ENCODE peak calls at places on chromosomes 16 and 17, in seven cellular contexts. W is choroid plexus epithelial cell; Y is cardiac fibroblast; F is CD8-positive, alpha-beta T cell; P is pancreas; M is suprapubic skin; E is body of pancreas. V is an unnamed sample.

GRCh38 chr17:32502710-32503109 is 15.9 kb downstream of the CDK5R1 start:
- DNase-seq in W (no peak), Y (no peak), F (no peak), P (no peak), M (no peak), E (no peak), V (no peak)

GRCh38 chr16:57324649-57325223 is 33.8 kb upstream of the CCL22 start:
- DNase-seq in W (no peak), Y (no peak), F (no peak), P (no peak), M (no peak), E (no peak), V (no peak)

GRCh38 chr16:22296225-22297113 is 740 bp upstream of the POLR3E start:
- DNase-seq in W (no peak), Y (peak), F (no peak), P (no peak), M (no peak), E (peak), V (no peak)

GRCh38 chr16:76201385-76201784 is 75.8 kb upstream of the CNTNAP4 start:
- DNase-seq in W (no peak), Y (peak), F (no peak), P (no peak), M (no peak), E (no peak), V (no peak)

GRCh38 chr17:78324391-78325075 is 35.3 kb downstream of the SOCS3 start:
- DNase-seq in W (peak), Y (peak), F (peak), P (no peak), M (peak), E (peak), V (no peak)

GRCh38 chr17:50531428-50532025 is 1.0 kb upstream of the EPN3 start:
- DNase-seq in W (no peak), Y (no peak), F (no peak), P (no peak), M (no peak), E (no peak), V (no peak)

GRCh38 chr17:50661348-50661747 is 26.7 kb downstream of the ABCC3 start:
- DNase-seq in W (no peak), Y (no peak), F (no peak), P (no peak), M (no peak), E (no peak), V (no peak)

GRCh38 chr16:824194-824593 is 23.7 kb upstream of the GNG13 start:
- DNase-seq in W (no peak), Y (no peak), F (no peak), P (no peak), M (no peak), E (no peak), V (no peak)

GRCh38 chr16:30535777-30536190 is 1.1 kb upstream of the ZNF747 start:
- DNase-seq in W (peak), Y (peak), F (peak), P (peak), M (peak), E (peak), V (no peak)

GRCh38 chr17:72250206-72250605 is 129.4 kb downstream of the SOX9 start:
- DNase-seq in W (no peak), Y (no peak), F (no peak), P (no peak), M (no peak), E (no peak), V (no peak)

GRCh38 chr17:32625971-32626370 is 139.2 kb downstream of the CDK5R1 start:
- DNase-seq in W (no peak), Y (no peak), F (no peak), P (no peak), M (no peak), E (no peak), V (no peak)

GRCh38 chr16:7318661-7319060 is 14.0 kb upstream of the RBFOX1 start:
- DNase-seq in W (no peak), Y (no peak), F (no peak), P (no peak), M (no peak), E (no peak), V (no peak)

GRCh38 chr16:48911700-48912099 is 301.7 kb upstream of the N4BP1 start:
- DNase-seq in W (no peak), Y (no peak), F (no peak), P (no peak), M (no peak), E (no peak), V (no peak)

GRCh38 chr17:75524971-75525805 is at the start of gene LLGL2:
- DNase-seq in W (peak), Y (peak), F (peak), P (peak), M (no peak), E (peak), V (peak)

GRCh38 chr17:2797226-2797625 is 988 bp downstream of the RAP1GAP2 start:
- DNase-seq in W (no peak), Y (no peak), F (no peak), P (no peak), M (no peak), E (no peak), V (no peak)

GRCh38 chr17:77332981-77333685 is 192.4 kb downstream of the SEC14L1 start:
- DNase-seq in W (peak), Y (peak), F (peak), P (no peak), M (peak), E (peak), V (peak)

GRCh38 chr17:14580494-14580893 is 279.6 kb downstream of the HS3ST3B1 start:
- DNase-seq in W (no peak), Y (no peak), F (no peak), P (no peak), M (no peak), E (no peak), V (no peak)

GRCh38 chr17:31155208-31155810 is 60.5 kb downstream of the NF1 start:
- DNase-seq in W (peak), Y (peak), F (no peak), P (no peak), M (no peak), E (no peak), V (no peak)

GRCh38 chr17:28992202-28992601 is 13.6 kb downstream of the SEZ6 start:
- DNase-seq in W (no peak), Y (no peak), F (no peak), P (no peak), M (no peak), E (no peak), V (no peak)

GRCh38 chr17:66437466-66438026 is 135.1 kb downstream of the PRKCA start:
- DNase-seq in W (no peak), Y (peak), F (no peak), P (no peak), M (no peak), E (no peak), V (no peak)

GRCh38 chr17:64920026-64920418 is 744 bp upstream of the LRRC37A3 start:
- DNase-seq in W (no peak), Y (peak), F (peak), P (no peak), M (peak), E (no peak), V (no peak)

GRCh38 chr17:77366558-77367245 is 225.9 kb downstream of the SEC14L1 start:
- DNase-seq in W (peak), Y (peak), F (no peak), P (peak), M (peak), E (peak), V (no peak)

GRCh38 chr17:13135496-13135895 is 117.7 kb upstream of the ELAC2 start:
- DNase-seq in W (no peak), Y (no peak), F (no peak), P (no peak), M (no peak), E (no peak), V (no peak)

GRCh38 chr17:83025636-83026280 is 53.7 kb upstream of the METRNL start:
- DNase-seq in W (no peak), Y (no peak), F (no peak), P (no peak), M (no peak), E (no peak), V (no peak)

GRCh38 chr17:49180303-49180702 is 30.1 kb downstream of the GNGT2 start:
- DNase-seq in W (peak), Y (peak), F (peak), P (peak), M (peak), E (peak), V (no peak)

GRCh38 chr17:34126965-34127364 is 128.1 kb upstream of the CCL2 start:
- DNase-seq in W (no peak), Y (no peak), F (no peak), P (no peak), M (no peak), E (no peak), V (no peak)

GRCh38 chr17:17849147-17849820 is 12.5 kb upstream of the SREBF1 start:
- DNase-seq in W (peak), Y (peak), F (peak), P (no peak), M (no peak), E (no peak), V (no peak)

GRCh38 chr16:51166116-51166515 is 15.0 kb upstream of the SALL1 start:
- DNase-seq in W (no peak), Y (no peak), F (no peak), P (no peak), M (no peak), E (no peak), V (no peak)

GRCh38 chr17:37358830-37359681 is 16.7 kb upstream of the C17orf78 start:
- DNase-seq in W (peak), Y (peak), F (peak), P (peak), M (peak), E (peak), V (peak)

GRCh38 chr17:73645050-73645871 is 1.0 kb upstream of the SDK2 start:
- DNase-seq in W (peak), Y (no peak), F (peak), P (peak), M (no peak), E (no peak), V (peak)
- TF ChIP-seq CTCF in W (no peak), Y (no peak), F (peak), P (no peak), M (no peak), E (no peak), V (peak)

GRCh38 chr17:62690168-62690897 is 62.9 kb downstream of the MRC2 start:
- DNase-seq in W (no peak), Y (no peak), F (no peak), P (no peak), M (no peak), E (no peak), V (no peak)
- TF ChIP-seq CTCF in W (no peak), Y (no peak), F (no peak), P (no peak), M (no peak), E (no peak), V (no peak)

GRCh38 chr16:62711797-62712196 is 675.6 kb upstream of the CDH8 start:
- DNase-seq in W (no peak), Y (no peak), F (no peak), P (no peak), M (no peak), E (no peak), V (no peak)
- TF ChIP-seq CTCF in W (no peak), Y (no peak), F (no peak), P (no peak), M (no peak), E (no peak), V (peak)

GRCh38 chr17:21372256-21372954 is 3.8 kb upstream of the KCNJ12 start:
- DNase-seq in W (no peak), Y (no peak), F (no peak), P (no peak), M (no peak), E (no peak), V (no peak)

GRCh38 chr17:21371511-21372081 is 4.6 kb upstream of the KCNJ12 start:
- DNase-seq in W (no peak), Y (no peak), F (no peak), P (no peak), M (no peak), E (no peak), V (no peak)

GRCh38 chr17:21373696-21374454 is 2.3 kb upstream of the KCNJ12 start:
- DNase-seq in W (no peak), Y (no peak), F (no peak), P (no peak), M (no peak), E (no peak), V (no peak)

GRCh38 chr17:21374455-21375161 is 1.5 kb upstream of the KCNJ12 start:
- DNase-seq in W (no peak), Y (peak), F (no peak), P (no peak), M (no peak), E (no peak), V (no peak)

GRCh38 chr17:21373034-21373433 is 3.1 kb upstream of the KCNJ12 start:
- DNase-seq in W (no peak), Y (no peak), F (no peak), P (no peak), M (no peak), E (no peak), V (no peak)
- TF ChIP-seq CTCF in W (no peak), Y (no peak), F (no peak), P (no peak), M (no peak), E (no peak), V (no peak)

V was measured in type B pancreatic cell.